ENCODE peak calls at places on chromosomes 16 and 17, in eight cellular contexts. A is H1, R is stomach, Y is sigmoid colon, W is K562, J is prostate gland, D is breast epithelium, S is esophagus muscularis mucosa. K is an unnamed sample.

GRCh38 chr17:13671771-13672170 is 70.0 kb upstream of the HS3ST3A1 start:
- DNase-seq in A (no peak), R (no peak), Y (no peak), W (no peak), J (no peak), D (no peak), S (no peak), K (no peak)

GRCh38 chr17:31832748-31833147 is 26.3 kb downstream of the COPRS start:
- DNase-seq in A (no peak), R (no peak), Y (no peak), W (no peak), J (no peak), D (no peak), S (no peak), K (no peak)

GRCh38 chr17:1553354-1554266 is 9.0 kb downstream of the PITPNA start:
- DNase-seq in A (no peak), R (no peak), Y (no peak), W (no peak), J (no peak), D (no peak), S (no peak), K (peak; percentile 39)

GRCh38 chr17:64024781-64025731 is 4.6 kb upstream of the ICAM2 start:
- DNase-seq in A (no peak), R (no peak), Y (peak; percentile 61), W (no peak), J (no peak), D (no peak), S (peak; percentile 45), K (peak; percentile 48)

GRCh38 chr16:49530396-49530795 is 156.8 kb downstream of the C16orf78 start:
- DNase-seq in A (no peak), R (no peak), Y (no peak), W (no peak), J (no peak), D (no peak), S (no peak), K (no peak)

GRCh38 chr16:30740364-30741251 is 7.6 kb upstream of the PHKG2 start:
- DNase-seq in A (no peak), R (peak; percentile 95), Y (peak; percentile 92), W (peak; percentile 54), J (peak; percentile 97), D (peak; percentile 96), S (peak; percentile 95), K (peak; percentile 19)

GRCh38 chr17:41580651-41581365 is 5.9 kb downstream of the KRT14 start:
- DNase-seq in A (no peak), R (no peak), Y (no peak), W (no peak), J (no peak), D (peak; percentile 83), S (no peak), K (no peak)

GRCh38 chr16:86466695-86467406 is 43.5 kb upstream of the FOXF1 start:
- DNase-seq in A (no peak), R (no peak), Y (peak; percentile 94), W (no peak), J (no peak), D (no peak), S (no peak), K (no peak)

GRCh38 chr17:1515640-1516402 is 591 bp downstream of the INPP5K start:
- DNase-seq in A (peak; percentile 49), R (peak; percentile 64), Y (peak; percentile 85), W (no peak), J (peak; percentile 69), D (peak; percentile 70), S (no peak), K (peak; percentile 89)

GRCh38 chr17:51120357-51120738 is 320 bp downstream of the SPAG9 start:
- DNase-seq in A (no peak), R (peak; percentile 59), Y (peak; percentile 81), W (peak; percentile 46), J (peak; percentile 38), D (no peak), S (no peak), K (peak; percentile 55)

GRCh38 chr17:41919840-41920579 is 1.3 kb upstream of the ACLY start:
- DNase-seq in A (no peak), R (no peak), Y (peak; percentile 75), W (no peak), J (no peak), D (no peak), S (no peak), K (no peak)

GRCh38 chr17:41307647-41308046 is 1.5 kb downstream of the KRTAP16-1 start:
- DNase-seq in A (no peak), R (no peak), Y (no peak), W (no peak), J (no peak), D (no peak), S (no peak), K (no peak)

GRCh38 chr17:3925684-3926537 is 9.6 kb upstream of the P2RX1 start:
- DNase-seq in A (no peak), R (no peak), Y (no peak), W (no peak), J (no peak), D (no peak), S (no peak), K (no peak)

GRCh38 chr17:44320066-44320465 is 4.6 kb downstream of the SLC25A39 start:
- DNase-seq in A (no peak), R (no peak), Y (no peak), W (no peak), J (no peak), D (no peak), S (no peak), K (no peak)

GRCh38 chr17:52071712-52072111 is 86.8 kb downstream of the CA10 start:
- DNase-seq in A (no peak), R (no peak), Y (no peak), W (no peak), J (no peak), D (no peak), S (no peak), K (no peak)

GRCh38 chr16:4556112-4556511 is at the start of gene C16orf96:
- DNase-seq in A (no peak), R (no peak), Y (no peak), W (no peak), J (no peak), D (no peak), S (no peak), K (no peak)

GRCh38 chr17:82300707-82301270 is 16.6 kb downstream of the CD7 start:
- DNase-seq in A (no peak), R (peak; percentile 77), Y (peak; percentile 87), W (peak; percentile 53), J (peak; percentile 50), D (peak; percentile 67), S (no peak), K (peak; percentile 35)

GRCh38 chr16:83046664-83047063 is 419.9 kb downstream of the CDH13 start:
- DNase-seq in A (no peak), R (no peak), Y (no peak), W (no peak), J (no peak), D (no peak), S (no peak), K (peak; percentile 17)

GRCh38 chr17:41547921-41548843 is 20.1 kb upstream of the KRT19 start:
- DNase-seq in A (no peak), R (peak; percentile 79), Y (peak; percentile 70), W (peak; percentile 49), J (peak; percentile 44), D (peak; percentile 96), S (no peak), K (peak; percentile 78)

GRCh38 chr17:1641065-1641403 is 4.5 kb downstream of the SCARF1 start:
- DNase-seq in A (no peak), R (no peak), Y (no peak), W (no peak), J (no peak), D (no peak), S (no peak), K (no peak)

GRCh38 chr17:48308591-48308990 is 121.4 kb downstream of the SKAP1 start:
- DNase-seq in A (no peak), R (no peak), Y (no peak), W (no peak), J (no peak), D (no peak), S (no peak), K (no peak)

GRCh38 chr16:88442811-88443576 is 10.1 kb upstream of the ZFPM1 start:
- DNase-seq in A (no peak), R (peak; percentile 83), Y (peak; percentile 85), W (peak; percentile 91), J (peak; percentile 65), D (peak; percentile 53), S (no peak), K (peak; percentile 45)

GRCh38 chr17:28370035-28370743 is at the start of gene VTN:
- DNase-seq in A (no peak), R (peak; percentile 47), Y (no peak), W (peak; percentile 64), J (no peak), D (no peak), S (no peak), K (peak; percentile 16)

GRCh38 chr16:53429221-53429943 is 4.9 kb upstream of the RBL2 start:
- DNase-seq in A (no peak), R (no peak), Y (no peak), W (no peak), J (peak; percentile 42), D (no peak), S (no peak), K (peak; percentile 10)

GRCh38 chr17:72407336-72408121 is 286.7 kb downstream of the SOX9 start:
- DNase-seq in A (no peak), R (peak; percentile 81), Y (peak; percentile 80), W (no peak), J (peak; percentile 88), D (peak; percentile 92), S (no peak), K (peak; percentile 50)

GRCh38 chr16:17459903-17460521 is 10.7 kb downstream of the XYLT1 start:
- DNase-seq in A (no peak), R (no peak), Y (no peak), W (no peak), J (no peak), D (no peak), S (no peak), K (no peak)

GRCh38 chr17:412211-413015 is 59.8 kb upstream of the RPH3AL start:
- DNase-seq in A (no peak), R (peak; percentile 51), Y (no peak), W (peak; percentile 23), J (peak; percentile 37), D (peak; percentile 42), S (no peak), K (peak; percentile 52)

GRCh38 chr17:78057113-78057740 is 71.3 kb downstream of the TMC6 start:
- DNase-seq in A (no peak), R (no peak), Y (no peak), W (no peak), J (no peak), D (no peak), S (no peak), K (no peak)
- TF ChIP-seq POLR2AphosphoS5 in A (no peak), R (no peak), Y (no peak), W (no peak), J (no peak), D (no peak), S (no peak), K (no peak)

GRCh38 chr16:1123525-1124230 is 27.6 kb upstream of the C1QTNF8 start:
- DNase-seq in A (no peak), R (no peak), Y (no peak), W (no peak), J (no peak), D (no peak), S (no peak), K (no peak)
- H3K4me3 ChIP-seq in A (no peak overlapping the region), R (no peak overlapping the region), Y (no peak overlapping the region), W (no peak overlapping the region), J (no peak overlapping the region), D (no peak overlapping the region), S (no peak overlapping the region), K (no peak overlapping the region)

GRCh38 chr16:68448360-68448970 is at the start of gene SMPD3:
- DNase-seq in A (peak; percentile 99), R (peak; percentile 99), Y (peak; percentile 97), W (peak; percentile 95), J (peak; percentile 98), D (peak; percentile 95), S (peak; percentile 97), K (peak; percentile 98)
- TF ChIP-seq POLR2AphosphoS5 in A (no peak), R (peak; percentile 74), Y (no peak), W (no peak), J (peak; percentile 95), D (no peak), S (peak; percentile 70), K (peak; percentile 16)

GRCh38 chr17:77235370-77236080 is 94.8 kb downstream of the SEC14L1 start:
- DNase-seq in A (no peak), R (no peak), Y (no peak), W (no peak), J (no peak), D (no peak), S (peak; percentile 96), K (peak; percentile 73)
- H3K4me3 ChIP-seq in A (no peak overlapping the region), R (peak overlapping the region; percentile 16), Y (no peak overlapping the region), W (no peak overlapping the region), J (no peak overlapping the region), D (peak overlapping the region; percentile 54), S (peak overlapping the region; percentile 35), K (no peak overlapping the region)